ENCODE peak calls at places on chromosome 4, in seven cellular contexts. One of them, this sample, is unnamed.
A peak's percentile ranks its signal among the peaks of the same experiment; 100 is the strongest.

GRCh38 chr4:6250235-6250983 is 19.2 kb upstream of the WFS1 start:
- DNase-seq in hepatocyte: peak; percentile 84
- DNase-seq in choroid plexus epithelial cell: peak; percentile 80
- DNase-seq in tibial artery: no peak
- DNase-seq in astrocyte: peak; percentile 24
- DNase-seq in Panc1: peak; percentile 61
- DNase-seq in lung: no peak
- DNase-seq in this sample: peak; percentile 86

GRCh38 chr4:116668190-116668589 is 417.2 kb downstream of the TRAM1L1 start:
- DNase-seq in hepatocyte: no peak
- DNase-seq in lung: no peak
- DNase-seq in choroid plexus epithelial cell: no peak
- DNase-seq in Panc1: no peak
- DNase-seq in astrocyte: no peak
- DNase-seq in tibial artery: no peak
- DNase-seq in this sample: no peak

GRCh38 chr4:139559692-139560091 is 3.7 kb upstream of the SETD7 start:
- DNase-seq in hepatocyte: no peak
- DNase-seq in tibial artery: no peak
- DNase-seq in lung: no peak
- DNase-seq in choroid plexus epithelial cell: no peak
- DNase-seq in Panc1: no peak
- DNase-seq in astrocyte: no peak
- DNase-seq in this sample: no peak

GRCh38 chr4:610411-611261 is 14.7 kb upstream of the PDE6B start:
- DNase-seq in choroid plexus epithelial cell: peak; percentile 41
- DNase-seq in astrocyte: peak; percentile 33
- DNase-seq in tibial artery: no peak
- DNase-seq in Panc1: peak; percentile 27
- DNase-seq in hepatocyte: peak; percentile 49
- DNase-seq in lung: no peak
- DNase-seq in this sample: peak; percentile 48

GRCh38 chr4:146439999-146440398 is 81.7 kb downstream of the SLC10A7 start:
- DNase-seq in hepatocyte: no peak
- DNase-seq in choroid plexus epithelial cell: peak; percentile 47
- DNase-seq in tibial artery: no peak
- DNase-seq in astrocyte: no peak
- DNase-seq in lung: no peak
- DNase-seq in Panc1: no peak
- DNase-seq in this sample: no peak

GRCh38 chr4:57404463-57404862 is 294.3 kb upstream of the IGFBP7 start:
- DNase-seq in tibial artery: no peak
- DNase-seq in hepatocyte: no peak
- DNase-seq in Panc1: no peak
- DNase-seq in astrocyte: no peak
- DNase-seq in lung: no peak
- DNase-seq in choroid plexus epithelial cell: no peak
- DNase-seq in this sample: no peak

GRCh38 chr4:54099959-54100606 is at the start of gene GSX2:
- DNase-seq in astrocyte: no peak
- DNase-seq in Panc1: no peak
- DNase-seq in tibial artery: peak; percentile 40
- DNase-seq in choroid plexus epithelial cell: no peak
- DNase-seq in hepatocyte: no peak
- DNase-seq in lung: no peak
- DNase-seq in this sample: peak; percentile 70

GRCh38 chr4:55080174-55080865 is 45.1 kb downstream of the KDR start:
- DNase-seq in tibial artery: no peak
- DNase-seq in choroid plexus epithelial cell: peak; percentile 57
- DNase-seq in hepatocyte: no peak
- DNase-seq in astrocyte: peak; percentile 32
- DNase-seq in Panc1: no peak
- DNase-seq in lung: no peak
- DNase-seq in this sample: peak; percentile 38

GRCh38 chr4:89657931-89658700 is 178.8 kb downstream of the SNCA start:
- DNase-seq in lung: no peak
- DNase-seq in choroid plexus epithelial cell: peak; percentile 72
- DNase-seq in tibial artery: no peak
- DNase-seq in astrocyte: peak; percentile 18
- DNase-seq in hepatocyte: peak; percentile 19
- DNase-seq in Panc1: no peak
- DNase-seq in this sample: peak; percentile 78

GRCh38 chr4:146637853-146638800 is 566 bp upstream of the POU4F2 start:
- DNase-seq in astrocyte: no peak
- DNase-seq in choroid plexus epithelial cell: no peak
- DNase-seq in Panc1: no peak
- DNase-seq in hepatocyte: no peak
- DNase-seq in lung: no peak
- DNase-seq in tibial artery: no peak
- DNase-seq in this sample: no peak

GRCh38 chr4:168549145-168549544 is 52.3 kb downstream of the PALLD start:
- DNase-seq in choroid plexus epithelial cell: no peak
- DNase-seq in Panc1: no peak
- DNase-seq in lung: no peak
- DNase-seq in tibial artery: no peak
- DNase-seq in astrocyte: no peak
- DNase-seq in hepatocyte: no peak
- DNase-seq in this sample: peak; percentile 41

GRCh38 chr4:10281996-10282395 is 165.4 kb upstream of the WDR1 start:
- DNase-seq in choroid plexus epithelial cell: peak; percentile 5
- DNase-seq in Panc1: no peak
- DNase-seq in hepatocyte: no peak
- DNase-seq in lung: no peak
- DNase-seq in astrocyte: no peak
- DNase-seq in tibial artery: no peak
- DNase-seq in this sample: peak; percentile 1

GRCh38 chr4:26021417-26022345 is 107.7 kb downstream of the SMIM20 start:
- DNase-seq in Panc1: no peak
- DNase-seq in choroid plexus epithelial cell: peak; percentile 53
- DNase-seq in hepatocyte: no peak
- DNase-seq in tibial artery: no peak
- DNase-seq in astrocyte: peak; percentile 44
- DNase-seq in lung: no peak
- DNase-seq in this sample: peak; percentile 51

GRCh38 chr4:89752932-89753598 is 83.9 kb downstream of the SNCA start:
- DNase-seq in choroid plexus epithelial cell: peak; percentile 94
- DNase-seq in astrocyte: peak; percentile 78
- DNase-seq in lung: no peak
- DNase-seq in tibial artery: no peak
- DNase-seq in hepatocyte: peak; percentile 30
- DNase-seq in Panc1: no peak
- DNase-seq in this sample: peak; percentile 83

GRCh38 chr4:73870260-73870659 is 1.1 kb downstream of the CXCL1 start:
- DNase-seq in choroid plexus epithelial cell: peak; percentile 66
- DNase-seq in tibial artery: no peak
- DNase-seq in hepatocyte: no peak
- DNase-seq in lung: peak; percentile 68
- DNase-seq in astrocyte: no peak
- DNase-seq in Panc1: no peak
- DNase-seq in this sample: peak; percentile 28

GRCh38 chr4:26175016-26175786 is 145.6 kb upstream of the RBPJ start:
- DNase-seq in astrocyte: no peak
- DNase-seq in tibial artery: no peak
- DNase-seq in hepatocyte: no peak
- DNase-seq in choroid plexus epithelial cell: no peak
- DNase-seq in lung: no peak
- DNase-seq in Panc1: no peak
- DNase-seq in this sample: no peak

GRCh38 chr4:141246683-141247429 is 26.2 kb downstream of the ZNF330 start:
- DNase-seq in tibial artery: no peak
- DNase-seq in Panc1: no peak
- DNase-seq in lung: no peak
- DNase-seq in choroid plexus epithelial cell: peak; percentile 20
- DNase-seq in astrocyte: peak; percentile 26
- DNase-seq in hepatocyte: no peak
- DNase-seq in this sample: peak; percentile 25

GRCh38 chr4:68872442-68873217 is 56.8 kb downstream of the UGT2B10 start:
- DNase-seq in hepatocyte: peak; percentile 19
- DNase-seq in astrocyte: no peak
- DNase-seq in choroid plexus epithelial cell: no peak
- DNase-seq in tibial artery: no peak
- DNase-seq in Panc1: no peak
- DNase-seq in lung: no peak
- DNase-seq in this sample: no peak

GRCh38 chr4:8199594-8200301 is 658 bp downstream of the SH3TC1 start:
- DNase-seq in astrocyte: no peak
- DNase-seq in lung: no peak
- DNase-seq in hepatocyte: peak; percentile 50
- DNase-seq in Panc1: no peak
- DNase-seq in tibial artery: no peak
- DNase-seq in choroid plexus epithelial cell: no peak
- DNase-seq in this sample: no peak

GRCh38 chr4:8202526-8203375 is 3.7 kb downstream of the SH3TC1 start:
- DNase-seq in tibial artery: no peak
- DNase-seq in lung: no peak
- DNase-seq in choroid plexus epithelial cell: no peak
- DNase-seq in hepatocyte: peak; percentile 68
- DNase-seq in astrocyte: no peak
- DNase-seq in Panc1: no peak
- DNase-seq in this sample: no peak

GRCh38 chr4:8202108-8202507 is 3.0 kb downstream of the SH3TC1 start:
- DNase-seq in tibial artery: no peak
- DNase-seq in lung: no peak
- DNase-seq in Panc1: no peak
- DNase-seq in astrocyte: no peak
- DNase-seq in choroid plexus epithelial cell: no peak
- DNase-seq in hepatocyte: no peak
- DNase-seq in this sample: no peak

GRCh38 chr4:8200302-8200975 is 1.3 kb downstream of the SH3TC1 start:
- DNase-seq in hepatocyte: peak; percentile 80
- DNase-seq in lung: peak; percentile 67
- DNase-seq in Panc1: no peak
- DNase-seq in astrocyte: no peak
- DNase-seq in tibial artery: peak; percentile 65
- DNase-seq in choroid plexus epithelial cell: peak; percentile 56
- DNase-seq in this sample: no peak

DNA sequence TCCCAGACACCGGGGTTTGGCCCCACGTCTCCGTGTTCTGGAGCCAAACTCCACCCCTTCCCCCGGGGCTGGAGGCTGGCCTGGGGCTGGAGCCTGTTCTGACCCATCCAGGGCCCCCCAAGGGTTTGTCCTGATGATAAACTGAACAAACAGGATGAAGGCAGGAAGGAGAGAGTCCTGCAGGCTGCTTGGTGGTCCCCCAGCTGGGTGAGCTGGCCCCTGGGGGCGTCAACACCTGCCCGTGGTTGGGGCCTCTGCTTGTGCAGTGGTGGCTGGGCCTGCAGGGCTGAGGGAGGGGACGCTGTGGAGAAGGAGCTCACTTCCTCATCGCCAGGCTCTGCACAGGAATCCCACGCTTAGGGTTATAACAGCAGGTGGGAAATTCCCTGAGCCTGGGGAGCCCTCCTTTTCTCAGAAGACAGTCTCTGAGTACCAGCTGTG is 2.3 kb downstream of the SH3TC1 start:
- DNase-seq in astrocyte: no peak
- DNase-seq in hepatocyte: no peak
- DNase-seq in choroid plexus epithelial cell: no peak
- DNase-seq in Panc1: no peak
- DNase-seq in lung: no peak
- DNase-seq in tibial artery: no peak
- DNase-seq in this sample: no peak
- H3K4me3 ChIP-seq in astrocyte: no peak overlapping the region
- H3K4me3 ChIP-seq in hepatocyte: no peak overlapping the region
- H3K4me3 ChIP-seq in choroid plexus epithelial cell: peak overlapping the region; percentile 30
- H3K4me3 ChIP-seq in Panc1: no peak overlapping the region
- H3K4me3 ChIP-seq in lung: no peak overlapping the region
- H3K4me3 ChIP-seq in tibial artery: peak overlapping the region; percentile 38
- H3K4me3 ChIP-seq in this sample: no peak overlapping the region

GRCh38 chr4:27760176-27760575 is 899.5 kb downstream of the STIM2 start:
- DNase-seq in tibial artery: no peak
- DNase-seq in Panc1: no peak
- DNase-seq in lung: no peak
- DNase-seq in choroid plexus epithelial cell: no peak
- DNase-seq in hepatocyte: no peak
- DNase-seq in astrocyte: no peak
- DNase-seq in this sample: no peak
- H3K4me3 ChIP-seq in tibial artery: no peak overlapping the region
- H3K4me3 ChIP-seq in Panc1: no peak overlapping the region
- H3K4me3 ChIP-seq in lung: no peak overlapping the region
- H3K4me3 ChIP-seq in choroid plexus epithelial cell: no peak overlapping the region
- H3K4me3 ChIP-seq in hepatocyte: no peak overlapping the region
- H3K4me3 ChIP-seq in astrocyte: no peak overlapping the region
- H3K4me3 ChIP-seq in this sample: no peak overlapping the region

GRCh38 chr4:182577411-182577810 is 334.2 kb downstream of the TENM3 start:
- DNase-seq in astrocyte: peak; percentile 63
- DNase-seq in choroid plexus epithelial cell: no peak
- DNase-seq in Panc1: no peak
- DNase-seq in lung: no peak
- DNase-seq in hepatocyte: no peak
- DNase-seq in tibial artery: no peak
- DNase-seq in this sample: no peak

GRCh38 chr4:182578402-182578801 is 335.2 kb downstream of the TENM3 start:
- DNase-seq in hepatocyte: peak; percentile 70
- DNase-seq in lung: peak; percentile 54
- DNase-seq in tibial artery: no peak
- DNase-seq in choroid plexus epithelial cell: peak; percentile 83
- DNase-seq in astrocyte: peak; percentile 96
- DNase-seq in Panc1: peak; percentile 20
- DNase-seq in this sample: peak; percentile 59

GRCh38 chr4:182584016-182584415 is 333.2 kb downstream of the DCTD start:
- DNase-seq in Panc1: no peak
- DNase-seq in lung: no peak
- DNase-seq in tibial artery: no peak
- DNase-seq in astrocyte: no peak
- DNase-seq in choroid plexus epithelial cell: no peak
- DNase-seq in hepatocyte: no peak
- DNase-seq in this sample: no peak

GRCh38 chr4:182585321-182585720 is 331.9 kb downstream of the DCTD start:
- DNase-seq in tibial artery: no peak
- DNase-seq in hepatocyte: no peak
- DNase-seq in choroid plexus epithelial cell: no peak
- DNase-seq in lung: no peak
- DNase-seq in astrocyte: no peak
- DNase-seq in Panc1: no peak
- DNase-seq in this sample: no peak

DNA sequence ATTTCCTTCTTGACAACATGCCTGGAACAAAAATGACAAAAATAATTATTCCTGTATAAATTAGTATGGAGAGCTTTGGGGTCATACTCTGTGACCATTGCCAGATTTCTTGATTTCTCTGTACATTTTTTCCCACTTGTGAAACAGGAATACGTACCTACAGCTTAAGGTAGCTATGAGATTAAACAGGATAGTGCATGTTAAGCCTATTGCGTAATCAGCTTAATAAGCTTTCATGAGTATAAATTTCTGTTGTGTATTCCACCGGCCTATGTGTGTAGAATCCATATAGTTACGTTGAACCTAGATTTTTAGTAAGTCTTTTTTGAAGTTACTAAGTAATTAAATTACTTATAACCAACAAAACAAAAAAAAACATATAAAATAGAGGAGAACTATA is 334.9 kb downstream of the DCTD start:
- DNase-seq in hepatocyte: no peak
- DNase-seq in tibial artery: no peak
- DNase-seq in lung: no peak
- DNase-seq in astrocyte: no peak
- DNase-seq in Panc1: no peak
- DNase-seq in choroid plexus epithelial cell: no peak
- DNase-seq in this sample: no peak
- H3K4me3 ChIP-seq in hepatocyte: no peak overlapping the region
- H3K4me3 ChIP-seq in tibial artery: no peak overlapping the region
- H3K4me3 ChIP-seq in lung: no peak overlapping the region
- H3K4me3 ChIP-seq in astrocyte: no peak overlapping the region
- H3K4me3 ChIP-seq in Panc1: no peak overlapping the region
- H3K4me3 ChIP-seq in choroid plexus epithelial cell: no peak overlapping the region
- H3K4me3 ChIP-seq in this sample: no peak overlapping the region

GRCh38 chr4:2399631-2400190 is 18.7 kb downstream of the ZFYVE28 start:
- DNase-seq in choroid plexus epithelial cell: no peak
- DNase-seq in lung: no peak
- DNase-seq in tibial artery: no peak
- DNase-seq in hepatocyte: no peak
- DNase-seq in astrocyte: no peak
- DNase-seq in Panc1: no peak
- DNase-seq in this sample: no peak
- H3K4me3 ChIP-seq in choroid plexus epithelial cell: no peak overlapping the region
- H3K4me3 ChIP-seq in lung: no peak overlapping the region
- H3K4me3 ChIP-seq in tibial artery: no peak overlapping the region
- H3K4me3 ChIP-seq in hepatocyte: no peak overlapping the region
- H3K4me3 ChIP-seq in astrocyte: no peak overlapping the region
- H3K4me3 ChIP-seq in Panc1: no peak overlapping the region
- H3K4me3 ChIP-seq in this sample: no peak overlapping the region